ENCODE peak calls at places on chromosomes 1 and 21, in seven cellular contexts. U is GM03348; W is GM20000; Z is ACHN; H is ELR; G is fibroblast of lung; T is CD8-positive, alpha-beta T cell. X is an unnamed sample.

GRCh38 chr1:29197590-29197924 is 15.9 kb upstream of the SRSF4 start:
- DNase-seq in U (peak), W (peak), Z (peak), H (peak), G (peak), T (peak), X (no peak)

GRCh38 chr1:198662821-198663220 is 24.0 kb downstream of the PTPRC start:
- DNase-seq in U (no peak), W (no peak), Z (no peak), H (no peak), G (no peak), T (no peak), X (no peak)

GRCh38 chr1:201655910-201656669 is 117.2 kb downstream of the NAV1 start:
- DNase-seq in U (peak), W (no peak), Z (no peak), H (no peak), G (no peak), T (no peak), X (no peak)

GRCh38 chr1:244089561-244089960 is 38.5 kb downstream of the ZBTB18 start:
- DNase-seq in U (no peak), W (no peak), Z (no peak), H (no peak), G (no peak), T (no peak), X (no peak)

GRCh38 chr1:178724734-178725602 is at the start of gene RALGPS2:
- DNase-seq in U (peak), W (peak), Z (peak), H (peak), G (peak), T (peak), X (no peak)

GRCh38 chr1:232435746-232436145 is 194.2 kb downstream of the SIPA1L2 start:
- DNase-seq in U (no peak), W (no peak), Z (no peak), H (no peak), G (peak), T (no peak), X (no peak)

GRCh38 chr1:162970021-162970420 is 99.1 kb upstream of the RGS4 start:
- DNase-seq in U (no peak), W (no peak), Z (no peak), H (no peak), G (no peak), T (no peak), X (no peak)

GRCh38 chr1:171257207-171258052 is 9.1 kb downstream of the FMO1 start:
- DNase-seq in U (no peak), W (no peak), Z (no peak), H (peak), G (peak), T (no peak), X (no peak)

GRCh38 chr1:73910466-73910865 is 287.5 kb downstream of the LRRIQ3 start:
- DNase-seq in U (peak), W (no peak), Z (no peak), H (peak), G (no peak), T (no peak), X (no peak)

GRCh38 chr21:30487336-30487735 is at the start of gene KRTAP19-2:
- DNase-seq in U (no peak), W (no peak), Z (no peak), H (no peak), G (no peak), T (no peak), X (no peak)

GRCh38 chr1:29671446-29671845 is 435.1 kb downstream of the PTPRU start:
- DNase-seq in U (no peak), W (no peak), Z (no peak), H (no peak), G (no peak), T (no peak), X (no peak)

GRCh38 chr1:218207194-218207593 is 77.9 kb upstream of the RRP15 start:
- DNase-seq in U (peak), W (no peak), Z (no peak), H (no peak), G (no peak), T (no peak), X (no peak)

GRCh38 chr1:216723274-216723780 is at the start of gene ESRRG:
- DNase-seq in U (peak), W (no peak), Z (peak), H (peak), G (no peak), T (no peak), X (no peak)

GRCh38 chr1:112383759-112384370 is 12.1 kb upstream of the CTTNBP2NL start:
- DNase-seq in U (no peak), W (no peak), Z (no peak), H (no peak), G (no peak), T (no peak), X (no peak)

GRCh38 chr21:38985423-38986378 is 180.0 kb downstream of the ETS2 start:
- DNase-seq in U (peak), W (peak), Z (no peak), H (peak), G (peak), T (no peak), X (peak)

GRCh38 chr1:84348240-84348555 is 46.7 kb downstream of the SAMD13 start:
- DNase-seq in U (no peak), W (no peak), Z (no peak), H (peak), G (peak), T (no peak), X (no peak)

GRCh38 chr1:32272557-32273388 is 19.1 kb upstream of the HDAC1 start:
- DNase-seq in U (no peak), W (no peak), Z (no peak), H (no peak), G (no peak), T (peak), X (no peak)

GRCh38 chr1:9294440-9294773 is 1.7 kb downstream of the SPSB1 start:
- DNase-seq in U (peak), W (no peak), Z (peak), H (peak), G (peak), T (no peak), X (no peak)

GRCh38 chr21:15275615-15276228 is 210.9 kb upstream of the NRIP1 start:
- DNase-seq in U (no peak), W (no peak), Z (no peak), H (no peak), G (no peak), T (no peak), X (no peak)

GRCh38 chr1:233102381-233102780 is 152.0 kb downstream of the NTPCR start:
- DNase-seq in U (no peak), W (no peak), Z (no peak), H (no peak), G (no peak), T (no peak), X (peak)

GRCh38 chr1:17877896-17878295 is 122.8 kb downstream of the ACTL8 start:
- DNase-seq in U (peak), W (no peak), Z (no peak), H (no peak), G (peak), T (no peak), X (no peak)

GRCh38 chr1:154847891-154848290 is 22.2 kb downstream of the KCNN3 start:
- DNase-seq in U (no peak), W (no peak), Z (no peak), H (no peak), G (no peak), T (no peak), X (no peak)

GRCh38 chr1:92998829-92999228 is 37.6 kb upstream of the DIPK1A start:
- DNase-seq in U (no peak), W (no peak), Z (no peak), H (no peak), G (no peak), T (no peak), X (no peak)